ENCODE peak calls at places on chromosome 22, in ten cellular contexts. One of them, this sample, is unnamed.

GRCh38 chr22:21917206-21917958 is 35.3 kb downstream of the PPM1F start:
- DNase-seq in HCT116: no peak
- DNase-seq in BE2C: no peak
- DNase-seq in AML-193: no peak
- DNase-seq in stimulated activated CD4-positive, alpha-beta T cell treated with anti-CD3 and anti-CD28 coated beads, TNF-alpha, amount 100 ng/mL, for 1 hour: no peak
- DNase-seq in GM04503: no peak
- DNase-seq in iris pigment epithelial cell: no peak
- DNase-seq in brain microvascular endothelial cell: no peak
- DNase-seq in amniotic stem cell: no peak
- DNase-seq in uterus: no peak
- DNase-seq in this sample: peak

GRCh38 chr22:41557401-41558240 is 3.2 kb upstream of the CSDC2 start:
- DNase-seq in HCT116: no peak
- DNase-seq in BE2C: no peak
- DNase-seq in AML-193: no peak
- DNase-seq in stimulated activated CD4-positive, alpha-beta T cell treated with anti-CD3 and anti-CD28 coated beads, TNF-alpha, amount 100 ng/mL, for 1 hour: no peak
- DNase-seq in GM04503: no peak
- DNase-seq in iris pigment epithelial cell: peak
- DNase-seq in brain microvascular endothelial cell: peak
- DNase-seq in amniotic stem cell: peak
- DNase-seq in uterus: peak
- DNase-seq in this sample: peak

GRCh38 chr22:25754527-25755202 is 12.7 kb downstream of the MYO18B start:
- DNase-seq in HCT116: no peak
- DNase-seq in BE2C: no peak
- DNase-seq in AML-193: no peak
- DNase-seq in stimulated activated CD4-positive, alpha-beta T cell treated with anti-CD3 and anti-CD28 coated beads, TNF-alpha, amount 100 ng/mL, for 1 hour: no peak
- DNase-seq in GM04503: no peak
- DNase-seq in iris pigment epithelial cell: peak
- DNase-seq in brain microvascular endothelial cell: peak
- DNase-seq in amniotic stem cell: no peak
- DNase-seq in uterus: peak
- DNase-seq in this sample: peak

GRCh38 chr22:48357196-48357595 is 1470.5 kb downstream of the BRD1 start:
- DNase-seq in HCT116: no peak
- DNase-seq in BE2C: no peak
- DNase-seq in AML-193: no peak
- DNase-seq in stimulated activated CD4-positive, alpha-beta T cell treated with anti-CD3 and anti-CD28 coated beads, TNF-alpha, amount 100 ng/mL, for 1 hour: no peak
- DNase-seq in GM04503: no peak
- DNase-seq in iris pigment epithelial cell: no peak
- DNase-seq in brain microvascular endothelial cell: no peak
- DNase-seq in amniotic stem cell: no peak
- DNase-seq in uterus: no peak
- DNase-seq in this sample: no peak

GRCh38 chr22:32042924-32043323 is at the start of gene SLC5A1:
- DNase-seq in HCT116: no peak
- DNase-seq in BE2C: no peak
- DNase-seq in AML-193: no peak
- DNase-seq in stimulated activated CD4-positive, alpha-beta T cell treated with anti-CD3 and anti-CD28 coated beads, TNF-alpha, amount 100 ng/mL, for 1 hour: no peak
- DNase-seq in GM04503: no peak
- DNase-seq in iris pigment epithelial cell: no peak
- DNase-seq in brain microvascular endothelial cell: no peak
- DNase-seq in amniotic stem cell: no peak
- DNase-seq in uterus: no peak
- DNase-seq in this sample: no peak

GRCh38 chr22:33380789-33381530 is 322.8 kb upstream of the SYN3 start:
- DNase-seq in HCT116: no peak
- DNase-seq in BE2C: no peak
- DNase-seq in AML-193: no peak
- DNase-seq in stimulated activated CD4-positive, alpha-beta T cell treated with anti-CD3 and anti-CD28 coated beads, TNF-alpha, amount 100 ng/mL, for 1 hour: no peak
- DNase-seq in GM04503: peak
- DNase-seq in iris pigment epithelial cell: peak
- DNase-seq in brain microvascular endothelial cell: peak
- DNase-seq in amniotic stem cell: peak
- DNase-seq in uterus: no peak
- DNase-seq in this sample: no peak

GRCh38 chr22:42283288-42284229 is 13.1 kb upstream of the TCF20 start:
- DNase-seq in HCT116: no peak
- DNase-seq in BE2C: peak
- DNase-seq in AML-193: no peak
- DNase-seq in stimulated activated CD4-positive, alpha-beta T cell treated with anti-CD3 and anti-CD28 coated beads, TNF-alpha, amount 100 ng/mL, for 1 hour: no peak
- DNase-seq in GM04503: no peak
- DNase-seq in iris pigment epithelial cell: no peak
- DNase-seq in brain microvascular endothelial cell: no peak
- DNase-seq in amniotic stem cell: no peak
- DNase-seq in uterus: peak
- DNase-seq in this sample: no peak

GRCh38 chr22:20429254-20430100 is 8.1 kb downstream of the SCARF2 start:
- DNase-seq in HCT116: no peak
- DNase-seq in BE2C: no peak
- DNase-seq in AML-193: peak
- DNase-seq in stimulated activated CD4-positive, alpha-beta T cell treated with anti-CD3 and anti-CD28 coated beads, TNF-alpha, amount 100 ng/mL, for 1 hour: peak
- DNase-seq in GM04503: no peak
- DNase-seq in iris pigment epithelial cell: no peak
- DNase-seq in brain microvascular endothelial cell: no peak
- DNase-seq in amniotic stem cell: no peak
- DNase-seq in uterus: peak
- DNase-seq in this sample: no peak

GRCh38 chr22:23300476-23300875 is 120.2 kb downstream of the BCR start:
- DNase-seq in HCT116: no peak
- DNase-seq in BE2C: no peak
- DNase-seq in AML-193: no peak
- DNase-seq in stimulated activated CD4-positive, alpha-beta T cell treated with anti-CD3 and anti-CD28 coated beads, TNF-alpha, amount 100 ng/mL, for 1 hour: no peak
- DNase-seq in GM04503: no peak
- DNase-seq in iris pigment epithelial cell: no peak
- DNase-seq in brain microvascular endothelial cell: no peak
- DNase-seq in amniotic stem cell: no peak
- DNase-seq in uterus: no peak
- DNase-seq in this sample: no peak

GRCh38 chr22:21758056-21758455 is 22.5 kb upstream of the YPEL1 start:
- DNase-seq in HCT116: no peak
- DNase-seq in BE2C: no peak
- DNase-seq in AML-193: no peak
- DNase-seq in stimulated activated CD4-positive, alpha-beta T cell treated with anti-CD3 and anti-CD28 coated beads, TNF-alpha, amount 100 ng/mL, for 1 hour: no peak
- DNase-seq in GM04503: no peak
- DNase-seq in iris pigment epithelial cell: no peak
- DNase-seq in brain microvascular endothelial cell: no peak
- DNase-seq in amniotic stem cell: no peak
- DNase-seq in uterus: no peak
- DNase-seq in this sample: peak

GRCh38 chr22:36790648-36791047 is 14.7 kb upstream of the IFT27 start:
- DNase-seq in HCT116: no peak
- DNase-seq in BE2C: no peak
- DNase-seq in AML-193: no peak
- DNase-seq in stimulated activated CD4-positive, alpha-beta T cell treated with anti-CD3 and anti-CD28 coated beads, TNF-alpha, amount 100 ng/mL, for 1 hour: no peak
- DNase-seq in GM04503: no peak
- DNase-seq in iris pigment epithelial cell: no peak
- DNase-seq in brain microvascular endothelial cell: no peak
- DNase-seq in amniotic stem cell: no peak
- DNase-seq in uterus: no peak
- DNase-seq in this sample: no peak

GRCh38 chr22:22245935-22246525 is 1.4 kb downstream of the VPREB1 start:
- DNase-seq in HCT116: no peak
- DNase-seq in BE2C: no peak
- DNase-seq in AML-193: no peak
- DNase-seq in stimulated activated CD4-positive, alpha-beta T cell treated with anti-CD3 and anti-CD28 coated beads, TNF-alpha, amount 100 ng/mL, for 1 hour: no peak
- DNase-seq in GM04503: no peak
- DNase-seq in iris pigment epithelial cell: no peak
- DNase-seq in brain microvascular endothelial cell: no peak
- DNase-seq in amniotic stem cell: no peak
- DNase-seq in uterus: no peak
- DNase-seq in this sample: no peak

GRCh38 chr22:27247691-27248434 is 553.7 kb downstream of the MN1 start:
- DNase-seq in HCT116: no peak
- DNase-seq in BE2C: no peak
- DNase-seq in AML-193: no peak
- DNase-seq in stimulated activated CD4-positive, alpha-beta T cell treated with anti-CD3 and anti-CD28 coated beads, TNF-alpha, amount 100 ng/mL, for 1 hour: no peak
- DNase-seq in GM04503: no peak
- DNase-seq in iris pigment epithelial cell: peak
- DNase-seq in brain microvascular endothelial cell: no peak
- DNase-seq in amniotic stem cell: no peak
- DNase-seq in uterus: peak
- DNase-seq in this sample: peak

GRCh38 chr22:19239464-19239863 is 52.1 kb downstream of the CLTCL1 start:
- DNase-seq in HCT116: no peak
- DNase-seq in BE2C: no peak
- DNase-seq in AML-193: no peak
- DNase-seq in stimulated activated CD4-positive, alpha-beta T cell treated with anti-CD3 and anti-CD28 coated beads, TNF-alpha, amount 100 ng/mL, for 1 hour: no peak
- DNase-seq in GM04503: no peak
- DNase-seq in iris pigment epithelial cell: no peak
- DNase-seq in brain microvascular endothelial cell: no peak
- DNase-seq in amniotic stem cell: no peak
- DNase-seq in uterus: no peak
- DNase-seq in this sample: no peak

GRCh38 chr22:21942407-21942895 is 10.2 kb downstream of the PPM1F start:
- DNase-seq in HCT116: peak
- DNase-seq in BE2C: no peak
- DNase-seq in AML-193: peak
- DNase-seq in stimulated activated CD4-positive, alpha-beta T cell treated with anti-CD3 and anti-CD28 coated beads, TNF-alpha, amount 100 ng/mL, for 1 hour: no peak
- DNase-seq in GM04503: peak
- DNase-seq in iris pigment epithelial cell: peak
- DNase-seq in brain microvascular endothelial cell: peak
- DNase-seq in amniotic stem cell: peak
- DNase-seq in uterus: peak
- DNase-seq in this sample: peak

GRCh38 chr22:46350111-46350510 is 14.6 kb downstream of the TRMU start:
- DNase-seq in HCT116: no peak
- DNase-seq in BE2C: no peak
- DNase-seq in AML-193: no peak
- DNase-seq in stimulated activated CD4-positive, alpha-beta T cell treated with anti-CD3 and anti-CD28 coated beads, TNF-alpha, amount 100 ng/mL, for 1 hour: no peak
- DNase-seq in GM04503: no peak
- DNase-seq in iris pigment epithelial cell: no peak
- DNase-seq in brain microvascular endothelial cell: no peak
- DNase-seq in amniotic stem cell: no peak
- DNase-seq in uterus: no peak
- DNase-seq in this sample: no peak

GRCh38 chr22:36775589-36775965 is 342 bp downstream of the IFT27 start:
- DNase-seq in HCT116: no peak
- DNase-seq in BE2C: peak
- DNase-seq in AML-193: no peak
- DNase-seq in stimulated activated CD4-positive, alpha-beta T cell treated with anti-CD3 and anti-CD28 coated beads, TNF-alpha, amount 100 ng/mL, for 1 hour: no peak
- DNase-seq in GM04503: no peak
- DNase-seq in iris pigment epithelial cell: peak
- DNase-seq in brain microvascular endothelial cell: no peak
- DNase-seq in amniotic stem cell: no peak
- DNase-seq in uterus: peak
- DNase-seq in this sample: peak

GRCh38 chr22:16957781-16958180 is 50.2 kb downstream of the GAB4 start:
- DNase-seq in HCT116: no peak
- DNase-seq in BE2C: no peak
- DNase-seq in AML-193: no peak
- DNase-seq in stimulated activated CD4-positive, alpha-beta T cell treated with anti-CD3 and anti-CD28 coated beads, TNF-alpha, amount 100 ng/mL, for 1 hour: no peak
- DNase-seq in GM04503: no peak
- DNase-seq in iris pigment epithelial cell: no peak
- DNase-seq in brain microvascular endothelial cell: no peak
- DNase-seq in amniotic stem cell: no peak
- DNase-seq in uterus: no peak
- DNase-seq in this sample: no peak

GRCh38 chr22:27870234-27871191 is 48.5 kb downstream of the PITPNB start:
- DNase-seq in HCT116: no peak
- DNase-seq in BE2C: no peak
- DNase-seq in AML-193: no peak
- DNase-seq in stimulated activated CD4-positive, alpha-beta T cell treated with anti-CD3 and anti-CD28 coated beads, TNF-alpha, amount 100 ng/mL, for 1 hour: no peak
- DNase-seq in GM04503: no peak
- DNase-seq in iris pigment epithelial cell: no peak
- DNase-seq in brain microvascular endothelial cell: no peak
- DNase-seq in amniotic stem cell: no peak
- DNase-seq in uterus: no peak
- DNase-seq in this sample: no peak

GRCh38 chr22:24303007-24303406 is 32.4 kb downstream of the SPECC1L start:
- DNase-seq in HCT116: no peak
- DNase-seq in BE2C: no peak
- DNase-seq in AML-193: peak
- DNase-seq in stimulated activated CD4-positive, alpha-beta T cell treated with anti-CD3 and anti-CD28 coated beads, TNF-alpha, amount 100 ng/mL, for 1 hour: no peak
- DNase-seq in GM04503: no peak
- DNase-seq in iris pigment epithelial cell: no peak
- DNase-seq in brain microvascular endothelial cell: no peak
- DNase-seq in amniotic stem cell: no peak
- DNase-seq in uterus: no peak
- DNase-seq in this sample: peak

GRCh38 chr22:25497269-25497668 is 67.2 kb upstream of the GRK3 start:
- DNase-seq in HCT116: no peak
- DNase-seq in BE2C: peak
- DNase-seq in AML-193: no peak
- DNase-seq in stimulated activated CD4-positive, alpha-beta T cell treated with anti-CD3 and anti-CD28 coated beads, TNF-alpha, amount 100 ng/mL, for 1 hour: no peak
- DNase-seq in GM04503: no peak
- DNase-seq in iris pigment epithelial cell: peak
- DNase-seq in brain microvascular endothelial cell: peak
- DNase-seq in amniotic stem cell: no peak
- DNase-seq in uterus: no peak
- DNase-seq in this sample: peak

GRCh38 chr22:49010086-49010863 is 817.4 kb downstream of the BRD1 start:
- DNase-seq in HCT116: no peak
- DNase-seq in BE2C: no peak
- DNase-seq in AML-193: no peak
- DNase-seq in stimulated activated CD4-positive, alpha-beta T cell treated with anti-CD3 and anti-CD28 coated beads, TNF-alpha, amount 100 ng/mL, for 1 hour: no peak
- DNase-seq in GM04503: no peak
- DNase-seq in iris pigment epithelial cell: no peak
- DNase-seq in brain microvascular endothelial cell: no peak
- DNase-seq in amniotic stem cell: no peak
- DNase-seq in uterus: no peak
- DNase-seq in this sample: no peak

GRCh38 chr22:40519284-40519947 is 117.1 kb downstream of the MRTFA start:
- DNase-seq in HCT116: no peak
- DNase-seq in BE2C: no peak
- DNase-seq in AML-193: no peak
- DNase-seq in stimulated activated CD4-positive, alpha-beta T cell treated with anti-CD3 and anti-CD28 coated beads, TNF-alpha, amount 100 ng/mL, for 1 hour: no peak
- DNase-seq in GM04503: no peak
- DNase-seq in iris pigment epithelial cell: no peak
- DNase-seq in brain microvascular endothelial cell: no peak
- DNase-seq in amniotic stem cell: no peak
- DNase-seq in uterus: no peak
- DNase-seq in this sample: peak

GRCh38 chr22:29339381-29340235 is 24.1 kb upstream of the RASL10A start:
- DNase-seq in HCT116: no peak
- DNase-seq in BE2C: no peak
- DNase-seq in AML-193: no peak
- DNase-seq in stimulated activated CD4-positive, alpha-beta T cell treated with anti-CD3 and anti-CD28 coated beads, TNF-alpha, amount 100 ng/mL, for 1 hour: no peak
- DNase-seq in GM04503: no peak
- DNase-seq in iris pigment epithelial cell: no peak
- DNase-seq in brain microvascular endothelial cell: no peak
- DNase-seq in amniotic stem cell: no peak
- DNase-seq in uterus: no peak
- DNase-seq in this sample: no peak

GRCh38 chr22:50083462-50084081 is 1.7 kb downstream of the MLC1 start:
- DNase-seq in HCT116: no peak
- DNase-seq in BE2C: no peak
- DNase-seq in AML-193: no peak
- DNase-seq in stimulated activated CD4-positive, alpha-beta T cell treated with anti-CD3 and anti-CD28 coated beads, TNF-alpha, amount 100 ng/mL, for 1 hour: no peak
- DNase-seq in GM04503: no peak
- DNase-seq in iris pigment epithelial cell: no peak
- DNase-seq in brain microvascular endothelial cell: no peak
- DNase-seq in amniotic stem cell: no peak
- DNase-seq in uterus: no peak
- DNase-seq in this sample: no peak

GRCh38 chr22:37545703-37546435 is 14.4 kb upstream of the CDC42EP1 start:
- DNase-seq in HCT116: no peak
- DNase-seq in BE2C: no peak
- DNase-seq in AML-193: no peak
- DNase-seq in stimulated activated CD4-positive, alpha-beta T cell treated with anti-CD3 and anti-CD28 coated beads, TNF-alpha, amount 100 ng/mL, for 1 hour: no peak
- DNase-seq in GM04503: peak
- DNase-seq in iris pigment epithelial cell: peak
- DNase-seq in brain microvascular endothelial cell: peak
- DNase-seq in amniotic stem cell: peak
- DNase-seq in uterus: peak
- DNase-seq in this sample: peak

GRCh38 chr22:36425977-36426523 is 38.3 kb upstream of the MYH9 start:
- DNase-seq in HCT116: no peak
- DNase-seq in BE2C: no peak
- DNase-seq in AML-193: peak
- DNase-seq in stimulated activated CD4-positive, alpha-beta T cell treated with anti-CD3 and anti-CD28 coated beads, TNF-alpha, amount 100 ng/mL, for 1 hour: no peak
- DNase-seq in GM04503: no peak
- DNase-seq in iris pigment epithelial cell: peak
- DNase-seq in brain microvascular endothelial cell: no peak
- DNase-seq in amniotic stem cell: no peak
- DNase-seq in uterus: no peak
- DNase-seq in this sample: peak

GRCh38 chr22:19292262-19293230 is 1.0 kb upstream of the CLTCL1 start:
- DNase-seq in HCT116: no peak
- DNase-seq in BE2C: no peak
- DNase-seq in AML-193: no peak
- DNase-seq in stimulated activated CD4-positive, alpha-beta T cell treated with anti-CD3 and anti-CD28 coated beads, TNF-alpha, amount 100 ng/mL, for 1 hour: no peak
- DNase-seq in GM04503: no peak
- DNase-seq in iris pigment epithelial cell: no peak
- DNase-seq in brain microvascular endothelial cell: no peak
- DNase-seq in amniotic stem cell: no peak
- DNase-seq in uterus: peak
- DNase-seq in this sample: no peak